ENCODE peak calls at places on chromosome 6, in five cellular contexts. One of them, this sample, is unnamed.

GRCh38 chr6:112321882-112322508 is 25.1 kb upstream of the RFPL4B start:
- DNase-seq in stimulated activated CD4-positive, alpha-beta T cell treated with anti-CD3 and anti-CD28 coated beads, Interleukin-1b, Interleukin-23, amount 100 ng/mL, for 48 hours: no peak
- DNase-seq in NCI-H1436 treated with DMSO at 0.1 percent for 48 hours: no peak
- DNase-seq in stromal cell of bone marrow: no peak
- DNase-seq in naive thymus-derived CD4-positive, alpha-beta T cell: no peak
- DNase-seq in this sample: no peak

GRCh38 chr6:161336479-161336878 is 62.6 kb upstream of the AGPAT4 start:
- DNase-seq in stimulated activated CD4-positive, alpha-beta T cell treated with anti-CD3 and anti-CD28 coated beads, Interleukin-1b, Interleukin-23, amount 100 ng/mL, for 48 hours: no peak
- DNase-seq in NCI-H1436 treated with DMSO at 0.1 percent for 48 hours: no peak
- DNase-seq in stromal cell of bone marrow: no peak
- DNase-seq in naive thymus-derived CD4-positive, alpha-beta T cell: no peak
- DNase-seq in this sample: no peak

GRCh38 chr6:20038805-20039204 is 173.5 kb downstream of the MBOAT1 start:
- DNase-seq in stimulated activated CD4-positive, alpha-beta T cell treated with anti-CD3 and anti-CD28 coated beads, Interleukin-1b, Interleukin-23, amount 100 ng/mL, for 48 hours: no peak
- DNase-seq in NCI-H1436 treated with DMSO at 0.1 percent for 48 hours: no peak
- DNase-seq in stromal cell of bone marrow: peak
- DNase-seq in naive thymus-derived CD4-positive, alpha-beta T cell: no peak
- DNase-seq in this sample: no peak

GRCh38 chr6:164086326-164086887 is 671.9 kb downstream of the QKI start:
- DNase-seq in stimulated activated CD4-positive, alpha-beta T cell treated with anti-CD3 and anti-CD28 coated beads, Interleukin-1b, Interleukin-23, amount 100 ng/mL, for 48 hours: no peak
- DNase-seq in NCI-H1436 treated with DMSO at 0.1 percent for 48 hours: no peak
- DNase-seq in stromal cell of bone marrow: no peak
- DNase-seq in naive thymus-derived CD4-positive, alpha-beta T cell: no peak
- DNase-seq in this sample: no peak

GRCh38 chr6:5259428-5259827 is 1.3 kb downstream of the LYRM4 start:
- DNase-seq in stimulated activated CD4-positive, alpha-beta T cell treated with anti-CD3 and anti-CD28 coated beads, Interleukin-1b, Interleukin-23, amount 100 ng/mL, for 48 hours: no peak
- DNase-seq in NCI-H1436 treated with DMSO at 0.1 percent for 48 hours: no peak
- DNase-seq in stromal cell of bone marrow: no peak
- DNase-seq in naive thymus-derived CD4-positive, alpha-beta T cell: no peak
- DNase-seq in this sample: no peak

GRCh38 chr6:7727951-7728854 is 2.3 kb downstream of the BMP6 start:
- DNase-seq in stimulated activated CD4-positive, alpha-beta T cell treated with anti-CD3 and anti-CD28 coated beads, Interleukin-1b, Interleukin-23, amount 100 ng/mL, for 48 hours: no peak
- DNase-seq in NCI-H1436 treated with DMSO at 0.1 percent for 48 hours: no peak
- DNase-seq in stromal cell of bone marrow: no peak
- DNase-seq in naive thymus-derived CD4-positive, alpha-beta T cell: peak
- DNase-seq in this sample: peak

GRCh38 chr6:149211046-149211571 is 106.4 kb upstream of the TAB2 start:
- DNase-seq in stimulated activated CD4-positive, alpha-beta T cell treated with anti-CD3 and anti-CD28 coated beads, Interleukin-1b, Interleukin-23, amount 100 ng/mL, for 48 hours: no peak
- DNase-seq in NCI-H1436 treated with DMSO at 0.1 percent for 48 hours: no peak
- DNase-seq in stromal cell of bone marrow: no peak
- DNase-seq in naive thymus-derived CD4-positive, alpha-beta T cell: peak
- DNase-seq in this sample: peak

GRCh38 chr6:170086639-170087420 is 204.0 kb downstream of the DLL1 start:
- DNase-seq in stimulated activated CD4-positive, alpha-beta T cell treated with anti-CD3 and anti-CD28 coated beads, Interleukin-1b, Interleukin-23, amount 100 ng/mL, for 48 hours: no peak
- DNase-seq in NCI-H1436 treated with DMSO at 0.1 percent for 48 hours: no peak
- DNase-seq in stromal cell of bone marrow: no peak
- DNase-seq in naive thymus-derived CD4-positive, alpha-beta T cell: peak
- DNase-seq in this sample: no peak

GRCh38 chr6:150491131-150491795 is 108.4 kb upstream of the PLEKHG1 start:
- DNase-seq in stimulated activated CD4-positive, alpha-beta T cell treated with anti-CD3 and anti-CD28 coated beads, Interleukin-1b, Interleukin-23, amount 100 ng/mL, for 48 hours: no peak
- DNase-seq in NCI-H1436 treated with DMSO at 0.1 percent for 48 hours: no peak
- DNase-seq in stromal cell of bone marrow: peak
- DNase-seq in naive thymus-derived CD4-positive, alpha-beta T cell: no peak
- DNase-seq in this sample: peak

GRCh38 chr6:38270367-38270766 is 369.4 kb downstream of the BTBD9 start:
- DNase-seq in stimulated activated CD4-positive, alpha-beta T cell treated with anti-CD3 and anti-CD28 coated beads, Interleukin-1b, Interleukin-23, amount 100 ng/mL, for 48 hours: no peak
- DNase-seq in NCI-H1436 treated with DMSO at 0.1 percent for 48 hours: no peak
- DNase-seq in stromal cell of bone marrow: no peak
- DNase-seq in naive thymus-derived CD4-positive, alpha-beta T cell: no peak
- DNase-seq in this sample: no peak

GRCh38 chr6:149160943-149161342 is 156.6 kb upstream of the TAB2 start:
- DNase-seq in stimulated activated CD4-positive, alpha-beta T cell treated with anti-CD3 and anti-CD28 coated beads, Interleukin-1b, Interleukin-23, amount 100 ng/mL, for 48 hours: no peak
- DNase-seq in NCI-H1436 treated with DMSO at 0.1 percent for 48 hours: no peak
- DNase-seq in stromal cell of bone marrow: no peak
- DNase-seq in naive thymus-derived CD4-positive, alpha-beta T cell: no peak
- DNase-seq in this sample: no peak

GRCh38 chr6:75601608-75602163 is at the start of gene SENP6:
- DNase-seq in stimulated activated CD4-positive, alpha-beta T cell treated with anti-CD3 and anti-CD28 coated beads, Interleukin-1b, Interleukin-23, amount 100 ng/mL, for 48 hours: peak
- DNase-seq in NCI-H1436 treated with DMSO at 0.1 percent for 48 hours: no peak
- DNase-seq in stromal cell of bone marrow: peak
- DNase-seq in naive thymus-derived CD4-positive, alpha-beta T cell: peak
- DNase-seq in this sample: peak

GRCh38 chr6:137094411-137095008 is 49.7 kb upstream of the IL20RA start:
- DNase-seq in stimulated activated CD4-positive, alpha-beta T cell treated with anti-CD3 and anti-CD28 coated beads, Interleukin-1b, Interleukin-23, amount 100 ng/mL, for 48 hours: peak
- DNase-seq in NCI-H1436 treated with DMSO at 0.1 percent for 48 hours: no peak
- DNase-seq in stromal cell of bone marrow: peak
- DNase-seq in naive thymus-derived CD4-positive, alpha-beta T cell: peak
- DNase-seq in this sample: peak

GRCh38 chr6:55388161-55388560 is 60.9 kb downstream of the GFRAL start:
- DNase-seq in stimulated activated CD4-positive, alpha-beta T cell treated with anti-CD3 and anti-CD28 coated beads, Interleukin-1b, Interleukin-23, amount 100 ng/mL, for 48 hours: no peak
- DNase-seq in NCI-H1436 treated with DMSO at 0.1 percent for 48 hours: no peak
- DNase-seq in stromal cell of bone marrow: no peak
- DNase-seq in naive thymus-derived CD4-positive, alpha-beta T cell: no peak
- DNase-seq in this sample: no peak